ENCODE peak calls at places on chromosomes 2 and 18, in four cellular contexts. S, K, G and Q are unnamed samples.
A peak's percentile ranks its signal among the peaks of the same experiment; 100 is the strongest.

GRCh38 chr2:99818842-99819241 is 323.5 kb downstream of the AFF3 start:
- DNase-seq in S (peak; percentile 26), K (peak; percentile 46), G (peak; percentile 57), Q (no peak)

GRCh38 chr18:9852266-9853081 is 33.3 kb upstream of the TXNDC2 start:
- DNase-seq in G (no peak), K (no peak), S (peak; percentile 69), Q (no peak)

GRCh38 chr2:32135409-32135808 is 30.3 kb upstream of the SLC30A6 start:
- DNase-seq in K (peak; percentile 67), G (peak; percentile 69), S (peak; percentile 69), Q (peak; percentile 34)

GRCh38 chr2:12714391-12715221 is 2.1 kb upstream of the TRIB2 start:
- DNase-seq in S (peak; percentile 23), K (peak; percentile 74), G (peak; percentile 67), Q (no peak)

GRCh38 chr18:79548621-79548985 is 131.0 kb upstream of the CTDP1 start:
- DNase-seq in S (no peak), G (no peak), K (no peak), Q (no peak)

GRCh38 chr2:108633379-108633778 is 85.9 kb upstream of the RANBP2 start:
- DNase-seq in G (peak; percentile 71), K (no peak), S (peak; percentile 68), Q (no peak)

GRCh38 chr2:191653669-191654402 is 24.1 kb upstream of the NABP1 start:
- DNase-seq in K (no peak), S (no peak), G (no peak), Q (no peak)

GRCh38 chr2:224930124-224930523 is 112.1 kb downstream of the DOCK10 start:
- DNase-seq in G (no peak), S (no peak), K (no peak), Q (no peak)

GRCh38 chr2:21396252-21396651 is 272.5 kb downstream of the TDRD15 start:
- DNase-seq in G (no peak), K (peak; percentile 36), S (no peak), Q (no peak)

GRCh38 chr2:221285156-221285555 is 286.9 kb downstream of the EPHA4 start:
- DNase-seq in G (no peak), S (no peak), K (no peak), Q (no peak)

GRCh38 chr2:45040786-45041185 is 31.5 kb upstream of the SIX2 start:
- DNase-seq in G (no peak), S (no peak), K (no peak), Q (no peak)

DNA sequence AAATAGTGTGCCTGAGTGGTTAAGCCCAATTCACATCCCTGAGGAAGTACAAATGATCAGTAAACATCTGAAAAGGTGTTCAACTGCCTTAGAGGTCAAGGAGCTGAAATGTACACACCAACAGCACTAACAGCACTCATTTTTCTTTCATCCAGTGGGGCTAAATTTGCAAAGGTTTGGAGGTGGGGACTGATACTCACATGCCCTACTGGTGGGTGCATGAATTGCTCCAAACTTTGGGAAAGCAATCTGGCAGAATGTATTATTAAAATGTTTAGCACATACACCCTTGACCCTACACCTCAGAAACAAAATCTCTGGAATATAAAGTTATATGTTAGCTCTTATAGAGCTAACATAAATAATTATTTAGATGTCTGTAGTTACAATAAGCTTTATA is 19.0 kb upstream of the FAM178B start:
- DNase-seq in G (no peak), K (peak; percentile 29), S (no peak), Q (no peak)
- TF ChIP-seq CTCF in G (no peak), K (no peak), S (peak; percentile 59), Q (peak; percentile 50)

GRCh38 chr18:2857491-2858063 is 10.8 kb downstream of the EMILIN2 start:
- DNase-seq in K (peak; percentile 87), G (no peak), S (peak; percentile 99), Q (no peak)
- TF ChIP-seq CTCF in K (no peak), G (no peak), S (no peak), Q (no peak)

GRCh38 chr2:232486558-232487384 is 863 bp downstream of the ECEL1 start:
- DNase-seq in G (no peak), S (no peak), K (no peak), Q (no peak)

GRCh38 chr2:232489516-232490220 is 2.0 kb upstream of the ECEL1 start:
- DNase-seq in K (no peak), S (no peak), G (no peak), Q (no peak)

GRCh38 chr2:232487385-232488096 is at the start of gene ECEL1:
- DNase-seq in S (no peak), K (no peak), G (no peak), Q (no peak)

GRCh38 chr2:232488721-232489300 is 1.2 kb upstream of the ECEL1 start:
- DNase-seq in S (no peak), G (no peak), K (no peak), Q (no peak)

GRCh38 chr2:232488097-232488711 is 570 bp upstream of the ECEL1 start:
- DNase-seq in K (no peak), G (no peak), S (no peak), Q (no peak)
- TF ChIP-seq CTCF in K (no peak), G (no peak), S (no peak), Q (no peak)

GRCh38 chr18:45341454-45341853 is 273.8 kb upstream of the SLC14A2 start:
- DNase-seq in G (no peak), K (no peak), S (no peak), Q (no peak)
- TF ChIP-seq CTCF in G (no peak), K (no peak), S (peak; percentile 14), Q (no peak)